ENCODE peak calls at places on chromosomes 4 and X, in four cellular contexts. R is activated naive CD4-positive, alpha-beta T cell treated with anti-CD3 and anti-CD28 coated beads, Interleukin-2, amount 10 ng/mL, durations not matched to agents 7 days and 5 days; J is PC-3; A is mesendoderm. O is an unnamed sample.

GRCh38 chrX:47885501-47885900 is 48.8 kb downstream of the ZNF81 start:
- DNase-seq in R (no peak), A (no peak), J (no peak), O (no peak)

GRCh38 chrX:10841579-10841978 is 221.2 kb upstream of the MID1 start:
- DNase-seq in R (no peak), J (no peak), A (no peak), O (no peak)

GRCh38 chr4:184463856-184464255 is 10.5 kb downstream of the IRF2 start:
- DNase-seq in A (no peak), J (no peak), R (no peak), O (no peak)

GRCh38 chr4:63396269-63396668 is 1013.0 kb downstream of the TECRL start:
- DNase-seq in R (no peak), J (no peak), A (no peak), O (no peak)

GRCh38 chr4:140755811-140756291 is 334 bp downstream of the TBC1D9 start:
- DNase-seq in A (peak; percentile 75), R (peak; percentile 26), J (no peak), O (no peak)

GRCh38 chrX:153411255-153411987 is at the start of gene ZFP92:
- DNase-seq in J (no peak), A (no peak), R (peak; percentile 57), O (no peak)

GRCh38 chr4:64538219-64538618 is 129.0 kb upstream of the TECRL start:
- DNase-seq in A (peak; percentile 62), J (peak; percentile 15), R (no peak), O (no peak)

GRCh38 chrX:72621619-72622485 is 49.2 kb upstream of the HDAC8 start:
- DNase-seq in R (no peak), A (no peak), J (peak; percentile 88), O (no peak)

GRCh38 chr4:133151681-133152329 is 2.7 kb downstream of the PCDH10 start:
- DNase-seq in R (no peak), A (peak; percentile 78), J (no peak), O (peak; percentile 51)

GRCh38 chrX:147699061-147699460 is 212.7 kb upstream of the FMR1 start:
- DNase-seq in J (no peak), A (peak; percentile 93), R (no peak), O (no peak)

GRCh38 chr4:15293678-15294077 is 134.2 kb upstream of the C1QTNF7 start:
- DNase-seq in A (peak; percentile 7), R (no peak), J (no peak), O (no peak)

GRCh38 chrX:13533726-13534125 is 35.7 kb upstream of the EGFL6 start:
- DNase-seq in A (no peak), R (no peak), J (peak; percentile 48), O (no peak)

GRCh38 chrX:10677490-10677889 is 57.1 kb upstream of the MID1 start:
- DNase-seq in J (no peak), R (no peak), A (peak; percentile 36), O (peak; percentile 11)

GRCh38 chr4:58658701-58659100 is 1548.5 kb upstream of the IGFBP7 start:
- DNase-seq in A (no peak), R (no peak), J (no peak), O (no peak)

GRCh38 chrX:53681661-53682060 is 4.9 kb downstream of the HUWE1 start:
- DNase-seq in J (peak; percentile 19), R (no peak), A (no peak), O (no peak)

GRCh38 chr4:90840828-90841227 is 713.6 kb downstream of the CCSER1 start:
- DNase-seq in J (no peak), A (peak; percentile 22), R (no peak), O (no peak)

GRCh38 chrX:71652405-71652804 is 14.9 kb upstream of the LOC101059915 start:
- DNase-seq in R (peak; percentile 70), J (peak; percentile 72), A (peak; percentile 55), O (no peak)

GRCh38 chr4:102620697-102621497 is 119.7 kb downstream of the NFKB1 start:
- DNase-seq in J (peak; percentile 78), A (peak; percentile 74), R (no peak), O (no peak)

O was measured in amygdala.